ENCODE peak calls at places on chromosome 5, in six cellular contexts. One of them, this sample, is unnamed.

GRCh38 chr5:138138949-138139775 is at the start of gene NME5:
- DNase-seq in sciatic nerve: peak
- DNase-seq in ELR: peak
- DNase-seq in GM20000: peak
- DNase-seq in ascending aorta: no peak
- DNase-seq in cardiac septum: peak
- DNase-seq in this sample: no peak

GRCh38 chr5:40676643-40677333 is 2.9 kb upstream of the PTGER4 start:
- DNase-seq in sciatic nerve: peak
- DNase-seq in cardiac septum: no peak
- DNase-seq in GM20000: no peak
- DNase-seq in ascending aorta: no peak
- DNase-seq in ELR: peak
- DNase-seq in this sample: no peak

GRCh38 chr5:139828207-139828895 is 32.7 kb downstream of the PSD2 start:
- DNase-seq in ELR: no peak
- DNase-seq in GM20000: no peak
- DNase-seq in ascending aorta: no peak
- DNase-seq in sciatic nerve: no peak
- DNase-seq in cardiac septum: no peak
- DNase-seq in this sample: no peak

GRCh38 chr5:95771109-95771708 is 40.1 kb downstream of the RHOBTB3 start:
- DNase-seq in ELR: no peak
- DNase-seq in ascending aorta: no peak
- DNase-seq in cardiac septum: no peak
- DNase-seq in GM20000: no peak
- DNase-seq in sciatic nerve: no peak
- DNase-seq in this sample: no peak

GRCh38 chr5:137492321-137492720 is 6.8 kb downstream of the SPOCK1 start:
- DNase-seq in cardiac septum: no peak
- DNase-seq in ascending aorta: no peak
- DNase-seq in sciatic nerve: no peak
- DNase-seq in GM20000: no peak
- DNase-seq in ELR: peak
- DNase-seq in this sample: no peak

GRCh38 chr5:134289509-134290113 is 63.7 kb upstream of the PPP2CA start:
- DNase-seq in ascending aorta: peak
- DNase-seq in ELR: peak
- DNase-seq in sciatic nerve: no peak
- DNase-seq in GM20000: peak
- DNase-seq in cardiac septum: no peak
- DNase-seq in this sample: peak

GRCh38 chr5:14665110-14665822 is 748 bp downstream of the OTULIN start:
- DNase-seq in ascending aorta: peak
- DNase-seq in GM20000: peak
- DNase-seq in ELR: peak
- DNase-seq in cardiac septum: peak
- DNase-seq in sciatic nerve: no peak
- DNase-seq in this sample: peak

GRCh38 chr5:100762163-100762562 is 140.9 kb downstream of the ST8SIA4 start:
- DNase-seq in ELR: no peak
- DNase-seq in GM20000: no peak
- DNase-seq in sciatic nerve: no peak
- DNase-seq in ascending aorta: no peak
- DNase-seq in cardiac septum: no peak
- DNase-seq in this sample: no peak

GRCh38 chr5:32489791-32490581 is 45.4 kb upstream of the ZFR start:
- DNase-seq in cardiac septum: peak
- DNase-seq in sciatic nerve: peak
- DNase-seq in ELR: peak
- DNase-seq in GM20000: peak
- DNase-seq in ascending aorta: peak
- DNase-seq in this sample: peak

GRCh38 chr5:127863161-127863560 is 160.0 kb downstream of the CCDC192 start:
- DNase-seq in GM20000: no peak
- DNase-seq in sciatic nerve: no peak
- DNase-seq in ELR: peak
- DNase-seq in cardiac septum: no peak
- DNase-seq in ascending aorta: no peak
- DNase-seq in this sample: no peak

GRCh38 chr5:126508251-126508961 is 85.2 kb downstream of the GRAMD2B start:
- DNase-seq in GM20000: no peak
- DNase-seq in ascending aorta: no peak
- DNase-seq in ELR: no peak
- DNase-seq in sciatic nerve: no peak
- DNase-seq in cardiac septum: no peak
- DNase-seq in this sample: no peak

GRCh38 chr5:136016945-136017530 is 11.8 kb upstream of the TGFBI start:
- DNase-seq in ELR: peak
- DNase-seq in cardiac septum: no peak
- DNase-seq in sciatic nerve: no peak
- DNase-seq in ascending aorta: peak
- DNase-seq in GM20000: no peak
- DNase-seq in this sample: no peak

GRCh38 chr5:135386886-135387628 is 12.0 kb downstream of the MACROH2A1 start:
- DNase-seq in ascending aorta: no peak
- DNase-seq in cardiac septum: no peak
- DNase-seq in GM20000: no peak
- DNase-seq in sciatic nerve: no peak
- DNase-seq in ELR: peak
- DNase-seq in this sample: no peak

GRCh38 chr5:145834917-145835838 is at the start of gene PRELID2:
- DNase-seq in ELR: peak
- DNase-seq in GM20000: peak
- DNase-seq in ascending aorta: peak
- DNase-seq in cardiac septum: peak
- DNase-seq in sciatic nerve: peak
- DNase-seq in this sample: peak

GRCh38 chr5:143004361-143004802 is 234.2 kb downstream of the ARHGAP26 start:
- DNase-seq in cardiac septum: no peak
- DNase-seq in sciatic nerve: no peak
- DNase-seq in ascending aorta: no peak
- DNase-seq in ELR: no peak
- DNase-seq in GM20000: no peak
- DNase-seq in this sample: no peak

GRCh38 chr5:10307206-10308148 is at the start of gene CMBL:
- DNase-seq in sciatic nerve: peak
- DNase-seq in cardiac septum: no peak
- DNase-seq in GM20000: peak
- DNase-seq in ascending aorta: peak
- DNase-seq in ELR: peak
- DNase-seq in this sample: peak